ENCODE peak calls at places on chromosomes 2 and 18, in four cellular contexts. U, Y, G and C are unnamed samples.
A peak's percentile ranks its signal among the peaks of the same experiment; 100 is the strongest.

GRCh38 chr2:68185541-68186164 is 28.0 kb downstream of the PNO1 start:
- DNase-seq in G (peak; percentile 87), U (peak; percentile 11), Y (peak; percentile 32), C (peak; percentile 47)

GRCh38 chr18:23872701-23873550 is 141.6 kb upstream of the TTC39C start:
- DNase-seq in U (no peak), G (peak; percentile 37), Y (no peak), C (no peak)

GRCh38 chr2:172457606-172458005 is 30.2 kb downstream of the ITGA6 start:
- DNase-seq in U (no peak), G (no peak), Y (no peak), C (no peak)

GRCh38 chr2:144137705-144138428 is 382.1 kb downstream of the ZEB2 start:
- DNase-seq in Y (no peak), G (no peak), U (no peak), C (no peak)

GRCh38 chr2:144834954-144835633 is 315.2 kb upstream of the ZEB2 start:
- DNase-seq in U (no peak), Y (no peak), G (no peak), C (no peak)

GRCh38 chr2:219658447-219658846 is 31.0 kb downstream of the SLC4A3 start:
- DNase-seq in U (no peak), G (no peak), Y (no peak), C (no peak)

GRCh38 chr2:194750926-194751325 is 906.1 kb upstream of the SLC39A10 start:
- DNase-seq in G (no peak), Y (no peak), U (no peak), C (no peak)

GRCh38 chr2:195716466-195716865 is 59.4 kb downstream of the SLC39A10 start:
- DNase-seq in G (no peak), Y (no peak), U (no peak), C (no peak)

GRCh38 chr2:24297663-24298062 is 62.7 kb downstream of the ITSN2 start:
- DNase-seq in U (no peak), G (no peak), Y (no peak), C (no peak)

GRCh38 chr2:120929829-120930228 is 194.2 kb downstream of the GLI2 start:
- DNase-seq in U (no peak), Y (no peak), G (no peak), C (no peak)

GRCh38 chr2:107742460-107743027 is 84.1 kb upstream of the RGPD4 start:
- DNase-seq in U (no peak), Y (no peak), G (no peak), C (no peak)

GRCh38 chr2:9771481-9772017 is 71.7 kb upstream of the TAF1B start:
- DNase-seq in U (peak; percentile 85), Y (no peak), G (peak; percentile 58), C (no peak)

GRCh38 chr18:48679236-48679635 is 140.4 kb downstream of the CTIF start:
- DNase-seq in G (no peak), U (no peak), Y (no peak), C (no peak)

GRCh38 chr2:57597940-57598339 is 448.7 kb upstream of the VRK2 start:
- DNase-seq in G (no peak), U (no peak), Y (no peak), C (no peak)

GRCh38 chr2:8334866-8335325 is 347.0 kb upstream of the ID2 start:
- DNase-seq in U (no peak), Y (no peak), G (no peak), C (no peak)

GRCh38 chr2:119259296-119259860 is 35.7 kb downstream of the STEAP3 start:
- DNase-seq in G (peak; percentile 34), Y (no peak), U (no peak), C (no peak)

GRCh38 chr2:6186332-6187100 is 494.3 kb downstream of the SOX11 start:
- DNase-seq in G (no peak), Y (no peak), U (peak; percentile 40), C (no peak)

GRCh38 chr2:218733615-218734021 is 23.0 kb downstream of the TTLL4 start:
- DNase-seq in G (no peak), Y (no peak), U (no peak), C (no peak)

GRCh38 chr2:109513749-109514588 is 99.8 kb downstream of the SEPTIN10 start:
- DNase-seq in Y (no peak), G (no peak), U (peak; percentile 82), C (no peak)

GRCh38 chr2:169184074-169184473 is 114.7 kb downstream of the DHRS9 start:
- DNase-seq in U (no peak), Y (no peak), G (no peak), C (no peak)

GRCh38 chr2:55781542-55781941 is 87.9 kb upstream of the PNPT1 start:
- DNase-seq in Y (no peak), U (no peak), G (no peak), C (no peak)

GRCh38 chr2:11343344-11343625 is 1.2 kb downstream of the ROCK2 start:
- DNase-seq in Y (no peak), U (no peak), G (no peak), C (no peak)

GRCh38 chr2:71790261-71791038 is 337.1 kb downstream of the DYSF start:
- DNase-seq in Y (no peak), U (no peak), G (no peak), C (no peak)

GRCh38 chr18:45173327-45173726 is 441.9 kb upstream of the SLC14A2 start:
- DNase-seq in Y (no peak), U (no peak), G (no peak), C (no peak)

GRCh38 chr2:135960598-135961551 is 24.6 kb downstream of the DARS1 start:
- DNase-seq in U (no peak), Y (no peak), G (peak; percentile 57), C (no peak)

GRCh38 chr2:134120718-134121630 is 132.9 kb upstream of the MGAT5 start:
- DNase-seq in Y (peak; percentile 32), U (peak; percentile 85), G (peak; percentile 81), C (peak; percentile 87)

GRCh38 chr18:21484851-21485636 is 115.5 kb downstream of the ESCO1 start:
- DNase-seq in Y (no peak), G (no peak), U (no peak), C (no peak)

GRCh38 chr2:198901894-198902293 is 555.8 kb downstream of the SATB2 start:
- DNase-seq in Y (no peak), U (no peak), G (peak; percentile 13), C (no peak)

GRCh38 chr2:84231474-84231873 is 227.6 kb downstream of the SUCLG1 start:
- DNase-seq in U (no peak), Y (no peak), G (no peak), C (no peak)

GRCh38 chr2:110999626-111000025 is 121.1 kb upstream of the BCL2L11 start:
- DNase-seq in U (no peak), G (no peak), Y (no peak), C (no peak)

GRCh38 chr18:55857409-55857808 is 269.4 kb upstream of the TCF4 start:
- DNase-seq in Y (no peak), U (no peak), G (no peak), C (no peak)

GRCh38 chr2:182615036-182615435 is 101.0 kb upstream of the DNAJC10 start:
- DNase-seq in G (no peak), U (no peak), Y (no peak), C (no peak)

GRCh38 chr2:168694876-168695275 is 107.6 kb upstream of the NOSTRIN start:
- DNase-seq in Y (no peak), G (no peak), U (no peak), C (no peak)

GRCh38 chr2:111121028-111121872 is 536 bp downstream of the BCL2L11 start:
- DNase-seq in U (peak; percentile 43), Y (no peak), G (peak; percentile 60), C (peak; percentile 42)

GRCh38 chr2:58851598-58851997 is 610.5 kb upstream of the FANCL start:
- DNase-seq in Y (no peak), U (no peak), G (no peak), C (no peak)

GRCh38 chr18:73979742-73980141 is 167.9 kb downstream of the FBXO15 start:
- DNase-seq in Y (no peak), G (no peak), U (no peak), C (no peak)

GRCh38 chr2:234495076-234495800 is 1.6 kb downstream of the ARL4C start:
- DNase-seq in G (peak; percentile 73), Y (no peak), U (no peak), C (no peak)